ENCODE peak calls at places on chromosomes 12 and 14, in seven cellular contexts. V is uterus, J is fibroblast of villous mesenchyme, E is AG04450, X is PC-3, C is lung, I is endodermal cell. P is an unnamed sample.

GRCh38 chr14:28755930-28756895 is 10.4 kb upstream of the FOXG1 start:
- DNase-seq in V (no peak), J (no peak), E (no peak), X (no peak), C (no peak), I (peak), P (no peak)

GRCh38 chr12:70627677-70628076 is 9.6 kb downstream of the PTPRB start:
- DNase-seq in V (no peak), J (no peak), E (no peak), X (no peak), C (no peak), I (no peak), P (no peak)

GRCh38 chr12:28543021-28543890 is 353.0 kb downstream of the CCDC91 start:
- DNase-seq in V (no peak), J (peak), E (no peak), X (no peak), C (no peak), I (no peak), P (no peak)

GRCh38 chr14:97224016-97224415 is 426.8 kb downstream of the VRK1 start:
- DNase-seq in V (no peak), J (no peak), E (no peak), X (no peak), C (no peak), I (no peak), P (no peak)

GRCh38 chr14:81272322-81272721 is 51.6 kb upstream of the GTF2A1 start:
- DNase-seq in V (no peak), J (no peak), E (no peak), X (no peak), C (no peak), I (no peak), P (no peak)

GRCh38 chr14:53610947-53611346 is 345.7 kb downstream of the BMP4 start:
- DNase-seq in V (no peak), J (no peak), E (no peak), X (no peak), C (no peak), I (no peak), P (no peak)

GRCh38 chr12:120144215-120144614 is 27.7 kb upstream of the RAB35 start:
- DNase-seq in V (no peak), J (no peak), E (no peak), X (no peak), C (no peak), I (no peak), P (no peak)

GRCh38 chr14:72675126-72675525 is 218.8 kb downstream of the DPF3 start:
- DNase-seq in V (no peak), J (no peak), E (no peak), X (no peak), C (no peak), I (no peak), P (no peak)

GRCh38 chr12:106301241-106301610 is 1.3 kb upstream of the TCP11L2 start:
- DNase-seq in V (no peak), J (peak), E (no peak), X (no peak), C (no peak), I (peak), P (peak)

GRCh38 chr12:14283489-14284144 is 81.9 kb upstream of the ATF7IP start:
- DNase-seq in V (no peak), J (no peak), E (no peak), X (no peak), C (no peak), I (peak), P (no peak)

GRCh38 chr12:117035287-117035686 is 63.9 kb downstream of the TESC start:
- DNase-seq in V (no peak), J (no peak), E (no peak), X (no peak), C (no peak), I (peak), P (no peak)

GRCh38 chr12:110807640-110808039 is 39.1 kb upstream of the CCDC63 start:
- DNase-seq in V (no peak), J (no peak), E (no peak), X (no peak), C (no peak), I (peak), P (no peak)

GRCh38 chr12:54215990-54216579 is 27.3 kb upstream of the SMUG1 start:
- DNase-seq in V (no peak), J (no peak), E (no peak), X (no peak), C (no peak), I (peak), P (no peak)

GRCh38 chr12:10590976-10591375 is 22.4 kb downstream of the MAGOHB start:
- DNase-seq in V (no peak), J (peak), E (no peak), X (no peak), C (no peak), I (no peak), P (peak)

GRCh38 chr14:92646952-92647461 is 101.4 kb downstream of the LGMN start:
- DNase-seq in V (peak), J (peak), E (peak), X (peak), C (no peak), I (no peak), P (peak)

GRCh38 chr14:54857830-54858269 is 44.8 kb downstream of the GCH1 start:
- DNase-seq in V (no peak), J (no peak), E (no peak), X (no peak), C (no peak), I (no peak), P (no peak)

GRCh38 chr12:50188875-50189575 is 21.9 kb upstream of the CERS5 start:
- DNase-seq in V (no peak), J (no peak), E (no peak), X (no peak), C (no peak), I (peak), P (no peak)

GRCh38 chr14:68931474-68932051 is 47.5 kb downstream of the ACTN1 start:
- DNase-seq in V (no peak), J (no peak), E (no peak), X (no peak), C (no peak), I (no peak), P (no peak)

GRCh38 chr14:35405304-35405996 is 901 bp upstream of the NFKBIA start:
- DNase-seq in V (peak), J (no peak), E (no peak), X (no peak), C (no peak), I (peak), P (no peak)

GRCh38 chr12:51706206-51706605 is 115.2 kb downstream of the SCN8A start:
- DNase-seq in V (no peak), J (no peak), E (no peak), X (no peak), C (no peak), I (peak), P (no peak)

GRCh38 chr12:67531051-67531450 is 117.5 kb upstream of the DYRK2 start:
- DNase-seq in V (no peak), J (no peak), E (no peak), X (peak), C (no peak), I (no peak), P (no peak)

GRCh38 chr12:56014205-56014604 is 6.6 kb upstream of the IKZF4 start:
- DNase-seq in V (no peak), J (no peak), E (no peak), X (peak), C (peak), I (no peak), P (no peak)

GRCh38 chr14:29627141-29627540 is 300.5 kb downstream of the PRKD1 start:
- DNase-seq in V (no peak), J (no peak), E (no peak), X (no peak), C (no peak), I (no peak), P (no peak)

GRCh38 chr12:94109154-94109553 is 39.2 kb upstream of the PLXNC1 start:
- DNase-seq in V (no peak), J (peak), E (peak), X (no peak), C (no peak), I (peak), P (peak)

DNA sequence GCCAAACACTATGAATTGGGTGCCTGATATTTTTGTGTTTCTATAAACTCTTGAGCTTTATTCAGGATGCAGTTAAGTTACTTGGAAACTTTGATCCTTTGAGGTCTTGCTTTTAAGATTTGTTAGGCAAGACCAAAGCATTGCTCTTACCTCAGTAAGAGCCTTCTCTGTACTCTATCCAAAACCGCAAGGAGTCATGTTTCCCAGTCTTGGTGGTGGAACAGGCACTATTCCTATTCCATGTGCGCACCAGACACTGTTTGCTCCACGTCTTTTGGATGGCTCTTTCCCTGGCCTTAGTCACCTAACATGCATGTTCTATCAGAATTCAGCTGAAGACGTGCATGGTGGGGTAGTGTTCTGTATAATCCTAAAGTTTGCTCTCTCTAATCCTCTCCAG is 23.6 kb downstream of the CSRP2 start:
- DNase-seq in V (no peak), J (no peak), E (no peak), X (no peak), C (no peak), I (no peak), P (no peak)
- H3K4me3 ChIP-seq in V (no peak), J (no peak), E (no peak), X (no peak), C (no peak), I (no peak), P (no peak)

GRCh38 chr14:91310620-91311283 is 66.2 kb upstream of the GPR68 start:
- DNase-seq in V (no peak), J (no peak), E (no peak), X (no peak), C (no peak), I (no peak), P (no peak)

GRCh38 chr14:91309756-91310280 is 65.3 kb upstream of the GPR68 start:
- DNase-seq in V (no peak), J (no peak), E (no peak), X (no peak), C (no peak), I (no peak), P (no peak)

GRCh38 chr14:91313852-91314251 is 69.3 kb upstream of the GPR68 start:
- DNase-seq in V (no peak), J (no peak), E (no peak), X (no peak), C (no peak), I (no peak), P (no peak)

GRCh38 chr14:91313154-91313850 is 68.8 kb upstream of the GPR68 start:
- DNase-seq in V (no peak), J (no peak), E (no peak), X (no peak), C (no peak), I (no peak), P (no peak)

GRCh38 chr14:91311284-91311662 is 66.8 kb upstream of the GPR68 start:
- DNase-seq in V (no peak), J (no peak), E (no peak), X (no peak), C (no peak), I (no peak), P (no peak)
- TF ChIP-seq CTCF in V (no peak), J (no peak), E (no peak), X (no peak), C (no peak), I (no peak), P (no peak)

DNA sequence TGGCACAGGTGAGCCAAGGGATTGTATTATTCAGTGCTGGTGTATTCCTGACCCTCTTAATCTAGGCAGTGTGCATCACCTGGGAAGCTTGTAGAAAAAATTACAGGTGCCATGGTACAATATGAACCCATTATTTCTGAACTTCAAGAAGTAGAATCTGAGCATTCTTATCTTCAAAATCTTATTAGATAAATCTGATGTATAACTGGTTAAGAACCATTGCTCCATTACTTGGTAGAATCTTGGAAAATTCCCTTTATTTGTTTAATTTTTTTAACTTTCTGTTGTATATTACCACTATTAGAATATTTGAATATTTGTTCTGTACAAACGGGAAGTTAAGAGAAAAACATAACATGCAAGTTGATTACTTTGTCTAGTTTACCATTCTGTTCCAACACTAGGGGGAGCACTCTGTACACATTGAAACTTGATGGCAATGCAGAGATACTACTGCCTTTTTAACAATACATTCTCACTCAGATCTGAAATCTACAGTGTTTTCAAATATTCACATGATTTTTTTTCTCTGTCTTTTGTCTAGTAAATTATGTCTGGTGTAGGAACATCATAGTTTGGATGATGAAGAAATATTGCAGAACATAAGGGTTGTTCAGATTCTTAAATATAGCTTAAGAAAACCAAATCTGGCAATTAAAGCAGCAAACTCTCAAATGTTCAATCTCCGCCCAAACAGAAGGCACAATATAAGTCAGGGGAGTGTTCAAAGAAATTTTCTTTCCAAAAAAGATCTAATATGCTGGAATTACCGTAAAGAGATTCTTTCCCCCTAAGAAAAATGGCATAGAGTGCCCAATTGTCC is 196.6 kb downstream of the PCNX1 start:
- DNase-seq in V (no peak), J (peak), E (peak), X (peak), C (no peak), I (no peak), P (peak)
- H3K4me3 ChIP-seq in V (no peak), J (no peak), E (no peak), X (no peak), C (no peak), I (no peak), P (no peak)

DNA sequence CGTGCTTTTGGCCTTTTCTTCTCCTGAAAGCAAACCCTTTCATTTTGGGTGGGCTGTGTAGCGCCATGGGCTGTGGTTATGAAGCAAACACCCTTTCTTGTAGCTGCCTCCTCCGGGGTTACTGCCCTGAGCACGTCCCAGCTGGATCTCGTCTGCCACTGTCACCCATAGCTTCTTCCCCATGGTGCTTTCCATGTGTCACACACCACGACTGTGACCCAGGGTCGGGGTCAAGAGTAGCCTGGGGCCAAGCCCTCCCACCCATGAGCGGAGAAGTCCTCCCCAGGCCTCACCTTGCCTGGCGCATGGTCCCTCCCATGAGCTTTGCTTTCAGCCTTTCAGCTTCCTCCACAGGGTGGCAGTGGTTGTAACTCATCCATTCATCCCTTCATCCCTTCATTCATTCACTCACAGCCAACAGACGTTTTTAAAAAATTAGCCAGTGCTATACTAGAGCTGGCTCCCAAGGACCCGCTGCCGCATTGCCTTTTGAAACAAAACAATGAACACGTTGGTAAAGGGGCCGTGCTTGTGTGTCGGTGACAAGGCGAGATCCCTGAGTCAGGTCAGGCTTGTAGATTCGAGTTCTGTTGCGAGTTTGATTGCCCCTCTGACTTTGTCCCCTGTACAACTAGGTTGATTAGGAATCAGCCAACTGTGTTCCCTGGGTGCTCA is 29.5 kb downstream of the MEG3 start:
- DNase-seq in V (no peak), J (no peak), E (no peak), X (peak), C (no peak), I (no peak), P (no peak)
- TF ChIP-seq CTCF in V (no peak), J (no peak), E (no peak), X (peak), C (no peak), I (peak), P (peak)

DNA sequence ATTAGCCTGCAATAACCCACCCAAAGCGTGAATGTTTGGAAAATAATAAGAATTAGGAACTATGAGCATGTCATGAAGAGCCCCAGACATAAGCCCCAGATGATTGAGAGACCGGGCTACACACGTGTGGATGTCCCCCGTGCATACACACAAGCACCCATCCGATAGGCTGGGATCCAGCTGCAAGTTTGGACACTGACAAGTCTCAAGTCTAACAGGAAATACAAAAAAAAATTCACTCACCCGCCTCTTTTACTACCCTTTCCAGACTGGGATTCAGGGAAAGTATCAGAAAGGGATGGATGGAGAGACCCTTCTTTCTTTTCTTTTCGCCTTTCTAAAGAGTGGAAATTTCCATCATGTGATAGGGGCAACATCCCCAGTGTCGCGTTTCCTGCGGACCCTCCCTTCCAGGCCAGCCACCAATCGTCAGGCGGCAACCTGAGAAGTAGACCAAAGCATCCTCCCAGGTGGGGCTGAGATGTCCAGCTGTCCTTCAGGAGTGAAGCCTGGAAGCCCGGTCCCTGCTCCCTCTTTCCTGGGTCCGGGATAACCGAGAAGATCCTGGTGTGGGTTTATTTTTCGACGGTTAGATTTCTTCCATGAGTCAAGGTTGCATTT is 6.4 kb upstream of the SLC38A4 start:
- DNase-seq in V (no peak), J (no peak), E (no peak), X (no peak), C (no peak), I (peak), P (no peak)
- H3K4me3 ChIP-seq in V (peak), J (no peak), E (no peak), X (no peak), C (no peak), I (no peak), P (peak)

P was measured in astrocyte of the spinal cord.